ENCODE peak calls at places on chromosomes 6 and 20, in seven cellular contexts. One of them, this sample, is unnamed.

GRCh38 chr6:73580247-73581149 is 59.7 kb upstream of the EEF1A1 start:
- DNase-seq in gastrocnemius medialis: peak; percentile 67
- DNase-seq in mesendoderm: peak; percentile 99
- DNase-seq in GM23248: peak; percentile 99
- DNase-seq in HepG2: peak; percentile 93
- DNase-seq in CD4-positive, alpha-beta memory T cell: peak; percentile 45
- DNase-seq in CD8-positive, alpha-beta memory T cell: peak; percentile 36
- DNase-seq in this sample: peak; percentile 68

GRCh38 chr6:95519228-95520037 is 57.9 kb upstream of the MANEA start:
- DNase-seq in gastrocnemius medialis: no peak
- DNase-seq in mesendoderm: no peak
- DNase-seq in GM23248: no peak
- DNase-seq in HepG2: no peak
- DNase-seq in CD4-positive, alpha-beta memory T cell: no peak
- DNase-seq in CD8-positive, alpha-beta memory T cell: no peak
- DNase-seq in this sample: no peak

GRCh38 chr6:159595173-159595572 is 97.9 kb downstream of the SOD2 start:
- DNase-seq in gastrocnemius medialis: no peak
- DNase-seq in mesendoderm: no peak
- DNase-seq in GM23248: peak; percentile 87
- DNase-seq in HepG2: no peak
- DNase-seq in CD4-positive, alpha-beta memory T cell: no peak
- DNase-seq in CD8-positive, alpha-beta memory T cell: no peak
- DNase-seq in this sample: no peak

GRCh38 chr6:117615981-117616961 is 14.0 kb upstream of the GOPC start:
- DNase-seq in gastrocnemius medialis: no peak
- DNase-seq in mesendoderm: peak; percentile 91
- DNase-seq in GM23248: peak; percentile 8
- DNase-seq in HepG2: no peak
- DNase-seq in CD4-positive, alpha-beta memory T cell: peak; percentile 31
- DNase-seq in CD8-positive, alpha-beta memory T cell: peak; percentile 20
- DNase-seq in this sample: no peak

GRCh38 chr20:50041238-50041915 is 58.6 kb downstream of the SNAI1 start:
- DNase-seq in gastrocnemius medialis: no peak
- DNase-seq in mesendoderm: no peak
- DNase-seq in GM23248: no peak
- DNase-seq in HepG2: no peak
- DNase-seq in CD4-positive, alpha-beta memory T cell: no peak
- DNase-seq in CD8-positive, alpha-beta memory T cell: no peak
- DNase-seq in this sample: no peak

GRCh38 chr20:49937023-49937929 is 1.1 kb downstream of the RNF114 start:
- DNase-seq in gastrocnemius medialis: peak; percentile 51
- DNase-seq in mesendoderm: peak; percentile 71
- DNase-seq in GM23248: peak; percentile 22
- DNase-seq in HepG2: no peak
- DNase-seq in CD4-positive, alpha-beta memory T cell: peak; percentile 24
- DNase-seq in CD8-positive, alpha-beta memory T cell: no peak
- DNase-seq in this sample: no peak

GRCh38 chr6:78611886-78612480 is 255.4 kb upstream of the IRAK1BP1 start:
- DNase-seq in gastrocnemius medialis: no peak
- DNase-seq in mesendoderm: peak; percentile 50
- DNase-seq in GM23248: peak; percentile 57
- DNase-seq in HepG2: peak; percentile 1
- DNase-seq in CD4-positive, alpha-beta memory T cell: no peak
- DNase-seq in CD8-positive, alpha-beta memory T cell: no peak
- DNase-seq in this sample: no peak

GRCh38 chr20:41316602-41317535 is 662 bp downstream of the ZHX3 start:
- DNase-seq in gastrocnemius medialis: peak; percentile 77
- DNase-seq in mesendoderm: peak; percentile 86
- DNase-seq in GM23248: peak; percentile 92
- DNase-seq in HepG2: peak; percentile 58
- DNase-seq in CD4-positive, alpha-beta memory T cell: no peak
- DNase-seq in CD8-positive, alpha-beta memory T cell: peak; percentile 73
- DNase-seq in this sample: peak; percentile 72

GRCh38 chr6:111761783-111762312 is 111.4 kb downstream of the FYN start:
- DNase-seq in gastrocnemius medialis: no peak
- DNase-seq in mesendoderm: no peak
- DNase-seq in GM23248: no peak
- DNase-seq in HepG2: no peak
- DNase-seq in CD4-positive, alpha-beta memory T cell: no peak
- DNase-seq in CD8-positive, alpha-beta memory T cell: peak; percentile 40
- DNase-seq in this sample: no peak

GRCh38 chr6:80343511-80343910 is 237.0 kb downstream of the BCKDHB start:
- DNase-seq in gastrocnemius medialis: no peak
- DNase-seq in mesendoderm: no peak
- DNase-seq in GM23248: peak; percentile 37
- DNase-seq in HepG2: no peak
- DNase-seq in CD4-positive, alpha-beta memory T cell: no peak
- DNase-seq in CD8-positive, alpha-beta memory T cell: no peak
- DNase-seq in this sample: no peak

GRCh38 chr6:41280658-41281057 is 5.8 kb downstream of the TREM1 start:
- DNase-seq in gastrocnemius medialis: no peak
- DNase-seq in mesendoderm: no peak
- DNase-seq in GM23248: no peak
- DNase-seq in HepG2: no peak
- DNase-seq in CD4-positive, alpha-beta memory T cell: no peak
- DNase-seq in CD8-positive, alpha-beta memory T cell: no peak
- DNase-seq in this sample: no peak

GRCh38 chr6:81697564-81697963 is 54.9 kb downstream of the TENT5A start:
- DNase-seq in gastrocnemius medialis: no peak
- DNase-seq in mesendoderm: no peak
- DNase-seq in GM23248: no peak
- DNase-seq in HepG2: peak; percentile 3
- DNase-seq in CD4-positive, alpha-beta memory T cell: no peak
- DNase-seq in CD8-positive, alpha-beta memory T cell: no peak
- DNase-seq in this sample: no peak

GRCh38 chr6:158004696-158005095 is 23.0 kb downstream of the SYNJ2 start:
- DNase-seq in gastrocnemius medialis: no peak
- DNase-seq in mesendoderm: no peak
- DNase-seq in GM23248: no peak
- DNase-seq in HepG2: no peak
- DNase-seq in CD4-positive, alpha-beta memory T cell: no peak
- DNase-seq in CD8-positive, alpha-beta memory T cell: no peak
- DNase-seq in this sample: no peak

GRCh38 chr20:49979030-49979832 is 3.5 kb upstream of the SNAI1 start:
- DNase-seq in gastrocnemius medialis: no peak
- DNase-seq in mesendoderm: peak; percentile 85
- DNase-seq in GM23248: peak; percentile 52
- DNase-seq in HepG2: peak; percentile 56
- DNase-seq in CD4-positive, alpha-beta memory T cell: peak; percentile 53
- DNase-seq in CD8-positive, alpha-beta memory T cell: peak; percentile 65
- DNase-seq in this sample: peak; percentile 56

GRCh38 chr6:37433657-37434271 is 743 bp downstream of the CMTR1 start:
- DNase-seq in gastrocnemius medialis: peak; percentile 15
- DNase-seq in mesendoderm: peak; percentile 22
- DNase-seq in GM23248: peak; percentile 58
- DNase-seq in HepG2: peak; percentile 16
- DNase-seq in CD4-positive, alpha-beta memory T cell: peak; percentile 45
- DNase-seq in CD8-positive, alpha-beta memory T cell: peak; percentile 5
- DNase-seq in this sample: peak; percentile 73

GRCh38 chr6:147508871-147509608 is 550 bp downstream of the SAMD5 start:
- DNase-seq in gastrocnemius medialis: no peak
- DNase-seq in mesendoderm: no peak
- DNase-seq in GM23248: no peak
- DNase-seq in HepG2: no peak
- DNase-seq in CD4-positive, alpha-beta memory T cell: no peak
- DNase-seq in CD8-positive, alpha-beta memory T cell: no peak
- DNase-seq in this sample: no peak

GRCh38 chr6:87879144-87879861 is 168.3 kb upstream of the SPACA1 start:
- DNase-seq in gastrocnemius medialis: no peak
- DNase-seq in mesendoderm: no peak
- DNase-seq in GM23248: no peak
- DNase-seq in HepG2: no peak
- DNase-seq in CD4-positive, alpha-beta memory T cell: no peak
- DNase-seq in CD8-positive, alpha-beta memory T cell: no peak
- DNase-seq in this sample: no peak

GRCh38 chr6:44102527-44102926 is 24.7 kb downstream of the MRPL14 start:
- DNase-seq in gastrocnemius medialis: no peak
- DNase-seq in mesendoderm: peak; percentile 40
- DNase-seq in GM23248: no peak
- DNase-seq in HepG2: no peak
- DNase-seq in CD4-positive, alpha-beta memory T cell: no peak
- DNase-seq in CD8-positive, alpha-beta memory T cell: no peak
- DNase-seq in this sample: no peak

DNA sequence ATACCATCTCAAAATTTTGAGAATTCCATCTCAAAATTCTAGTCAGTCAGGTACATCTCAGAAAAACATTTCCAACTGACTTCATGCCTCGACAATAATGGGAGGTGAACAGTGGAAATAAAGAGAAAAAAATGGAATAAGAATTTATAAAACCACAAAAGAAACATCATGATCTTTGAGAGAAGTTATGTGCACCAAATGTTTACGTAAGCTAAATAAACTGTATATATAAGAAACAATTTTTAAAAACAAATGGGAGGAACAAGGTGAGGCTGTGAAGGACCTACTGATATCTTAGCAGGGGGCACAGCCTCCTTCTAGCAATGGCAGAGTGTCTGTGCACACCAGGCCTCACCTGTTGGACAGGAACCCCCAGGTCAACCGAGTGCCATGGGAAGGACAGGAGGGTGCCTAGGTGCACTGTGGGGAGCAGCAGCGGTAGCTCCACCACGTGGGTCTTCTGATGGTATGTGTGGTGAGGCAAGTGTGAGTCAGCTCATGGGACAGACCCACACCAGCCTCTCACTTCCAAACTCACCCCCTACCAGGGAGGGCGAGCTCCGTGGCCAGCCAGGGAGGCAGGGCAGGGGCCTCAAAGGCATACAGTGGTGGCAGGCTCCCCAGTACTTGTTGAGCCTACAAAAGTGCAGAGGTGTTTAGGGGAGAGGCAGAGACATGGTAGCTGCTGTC is 23.2 kb downstream of the DIDO1 start:
- DNase-seq in gastrocnemius medialis: no peak
- DNase-seq in mesendoderm: no peak
- DNase-seq in GM23248: peak; percentile 29
- DNase-seq in HepG2: no peak
- DNase-seq in CD4-positive, alpha-beta memory T cell: no peak
- DNase-seq in CD8-positive, alpha-beta memory T cell: no peak
- DNase-seq in this sample: no peak
- H3K27ac ChIP-seq in gastrocnemius medialis: no peak overlapping the region
- H3K27ac ChIP-seq in mesendoderm: no peak overlapping the region
- H3K27ac ChIP-seq in GM23248: no peak overlapping the region
- H3K27ac ChIP-seq in HepG2: no peak overlapping the region
- H3K27ac ChIP-seq in CD4-positive, alpha-beta memory T cell: no peak overlapping the region
- H3K27ac ChIP-seq in CD8-positive, alpha-beta memory T cell: no peak overlapping the region
- H3K27ac ChIP-seq in this sample: no peak overlapping the region

GRCh38 chr20:32035398-32035852 is 16.6 kb upstream of the HCK start:
- DNase-seq in gastrocnemius medialis: no peak
- DNase-seq in mesendoderm: no peak
- DNase-seq in GM23248: no peak
- DNase-seq in HepG2: no peak
- DNase-seq in CD4-positive, alpha-beta memory T cell: no peak
- DNase-seq in CD8-positive, alpha-beta memory T cell: no peak
- DNase-seq in this sample: no peak

GRCh38 chr20:32040142-32040953 is 11.7 kb upstream of the HCK start:
- DNase-seq in gastrocnemius medialis: no peak
- DNase-seq in mesendoderm: no peak
- DNase-seq in GM23248: no peak
- DNase-seq in HepG2: no peak
- DNase-seq in CD4-positive, alpha-beta memory T cell: no peak
- DNase-seq in CD8-positive, alpha-beta memory T cell: no peak
- DNase-seq in this sample: no peak

GRCh38 chr20:32036252-32036651 is 15.8 kb upstream of the HCK start:
- DNase-seq in gastrocnemius medialis: no peak
- DNase-seq in mesendoderm: no peak
- DNase-seq in GM23248: no peak
- DNase-seq in HepG2: no peak
- DNase-seq in CD4-positive, alpha-beta memory T cell: no peak
- DNase-seq in CD8-positive, alpha-beta memory T cell: no peak
- DNase-seq in this sample: no peak

GRCh38 chr20:32036716-32037355 is 15.2 kb upstream of the HCK start:
- DNase-seq in gastrocnemius medialis: no peak
- DNase-seq in mesendoderm: no peak
- DNase-seq in GM23248: peak; percentile 58
- DNase-seq in HepG2: no peak
- DNase-seq in CD4-positive, alpha-beta memory T cell: no peak
- DNase-seq in CD8-positive, alpha-beta memory T cell: no peak
- DNase-seq in this sample: no peak

DNA sequence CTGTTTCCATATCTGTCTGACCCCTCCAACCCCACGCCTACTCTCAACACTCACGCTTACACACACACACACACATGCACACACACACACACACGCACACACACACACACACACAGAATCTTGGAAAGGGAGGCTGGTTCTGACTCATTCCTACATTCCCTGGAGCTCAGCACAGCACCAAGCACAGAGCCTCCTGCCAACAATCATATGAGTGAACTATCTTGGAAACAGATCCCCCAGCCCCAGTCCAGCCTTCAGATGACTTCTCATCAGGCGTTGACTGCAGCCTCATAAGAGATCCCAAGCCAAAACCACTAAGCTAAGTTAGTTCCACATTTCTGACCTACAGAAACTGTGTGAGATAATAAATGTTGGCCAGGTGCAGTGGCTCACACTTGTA is 14.1 kb upstream of the HCK start:
- DNase-seq in gastrocnemius medialis: no peak
- DNase-seq in mesendoderm: no peak
- DNase-seq in GM23248: peak; percentile 62
- DNase-seq in HepG2: no peak
- DNase-seq in CD4-positive, alpha-beta memory T cell: no peak
- DNase-seq in CD8-positive, alpha-beta memory T cell: no peak
- DNase-seq in this sample: no peak
- H3K27me3 ChIP-seq in gastrocnemius medialis: peaks cover 7% of the 10 kb centered on the region
- H3K27me3 ChIP-seq in mesendoderm: no peaks in the 10 kb centered on the region
- H3K27me3 ChIP-seq in GM23248: peaks cover 73% of the 10 kb centered on the region
- H3K27me3 ChIP-seq in HepG2: peaks cover 1% of the 10 kb centered on the region
- H3K27me3 ChIP-seq in CD4-positive, alpha-beta memory T cell: peaks cover 13% of the 10 kb centered on the region
- H3K27me3 ChIP-seq in CD8-positive, alpha-beta memory T cell: peaks cover 11% of the 10 kb centered on the region
- H3K27me3 ChIP-seq in this sample: peaks cover 21% of the 10 kb centered on the region

DNA sequence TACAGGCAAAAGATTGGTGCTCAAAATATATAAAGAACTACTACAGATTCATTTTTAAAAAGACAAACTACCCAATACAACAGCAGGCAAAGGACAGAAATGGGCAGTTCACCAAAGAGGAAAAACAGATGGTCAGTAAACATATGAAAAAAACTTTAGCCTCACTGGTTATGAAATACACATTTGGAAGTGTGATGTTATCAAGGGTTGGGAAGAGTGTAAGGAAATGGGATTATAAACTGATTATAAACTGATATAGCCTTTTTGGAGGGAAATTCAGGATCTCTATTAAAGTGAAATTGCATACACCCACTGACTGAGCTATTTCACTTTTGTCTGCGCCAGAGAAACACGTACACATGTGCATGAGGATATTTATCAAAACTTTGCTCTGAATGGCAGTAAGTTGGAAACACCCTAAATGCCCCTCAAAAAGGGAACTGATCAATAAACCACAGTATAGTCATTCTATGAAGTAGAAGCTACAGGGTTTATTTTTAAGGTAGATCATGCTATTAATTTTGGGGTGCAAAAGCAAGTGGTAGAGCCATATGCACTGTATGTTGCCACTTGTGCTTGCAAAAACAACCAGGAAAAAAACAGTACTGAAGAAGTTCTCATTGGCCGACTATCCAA is 32.2 kb upstream of the ARFGEF2 start:
- DNase-seq in gastrocnemius medialis: no peak
- DNase-seq in mesendoderm: no peak
- DNase-seq in GM23248: no peak
- DNase-seq in HepG2: no peak
- DNase-seq in CD4-positive, alpha-beta memory T cell: no peak
- DNase-seq in CD8-positive, alpha-beta memory T cell: no peak
- DNase-seq in this sample: no peak
- H3K4me3 ChIP-seq in gastrocnemius medialis: no peak overlapping the region
- H3K4me3 ChIP-seq in mesendoderm: no peak overlapping the region
- H3K4me3 ChIP-seq in GM23248: no peak overlapping the region
- H3K4me3 ChIP-seq in HepG2: no peak overlapping the region
- H3K4me3 ChIP-seq in CD4-positive, alpha-beta memory T cell: no peak overlapping the region
- H3K4me3 ChIP-seq in CD8-positive, alpha-beta memory T cell: no peak overlapping the region
- H3K4me3 ChIP-seq in this sample: no peak overlapping the region

GRCh38 chr6:170021579-170021978 is 269.3 kb downstream of the DLL1 start:
- DNase-seq in gastrocnemius medialis: no peak
- DNase-seq in mesendoderm: no peak
- DNase-seq in GM23248: no peak
- DNase-seq in HepG2: no peak
- DNase-seq in CD4-positive, alpha-beta memory T cell: no peak
- DNase-seq in CD8-positive, alpha-beta memory T cell: no peak
- DNase-seq in this sample: no peak
- H3K27ac ChIP-seq in gastrocnemius medialis: no peak overlapping the region
- H3K27ac ChIP-seq in mesendoderm: no peak overlapping the region
- H3K27ac ChIP-seq in GM23248: no peak overlapping the region
- H3K27ac ChIP-seq in HepG2: no peak overlapping the region
- H3K27ac ChIP-seq in CD4-positive, alpha-beta memory T cell: no peak overlapping the region
- H3K27ac ChIP-seq in CD8-positive, alpha-beta memory T cell: no peak overlapping the region
- H3K27ac ChIP-seq in this sample: no peak overlapping the region